ENCODE peak calls at places on chromosomes 7 and 10, in six cellular contexts. F is amniotic stem cell, G is ELF-1, B is LHCN-M2, U is endothelial cell, S is H1. I is an unnamed sample.

GRCh38 chr7:133436014-133436428 is 183.1 kb downstream of the EXOC4 start:
- DNase-seq in F (peak), U (no peak), G (no peak), S (no peak), B (peak), I (no peak)

GRCh38 chr7:116809636-116810266 is 52.6 kb upstream of the CAPZA2 start:
- DNase-seq in F (peak), G (no peak), S (no peak), U (peak), B (peak), I (no peak)

GRCh38 chr10:88347022-88347421 is 236.1 kb downstream of the RNLS start:
- DNase-seq in G (peak), U (no peak), S (no peak), F (no peak), B (no peak), I (no peak)

GRCh38 chr7:148503900-148504487 is 86.6 kb upstream of the C7orf33 start:
- DNase-seq in G (no peak), U (no peak), F (no peak), B (peak), S (no peak), I (no peak)

GRCh38 chr10:111261066-111261465 is 184.2 kb downstream of the ADRA2A start:
- DNase-seq in B (no peak), F (no peak), S (no peak), U (no peak), G (no peak), I (no peak)

GRCh38 chr10:43125881-43126731 is 12.1 kb upstream of the CSGALNACT2 start:
- DNase-seq in G (no peak), S (peak), F (no peak), B (no peak), U (peak), I (no peak)

GRCh38 chr7:47720141-47720906 is 138.4 kb upstream of the TNS3 start:
- DNase-seq in G (no peak), S (no peak), U (no peak), F (no peak), B (no peak), I (peak)

GRCh38 chr10:88895252-88895651 is 15.2 kb downstream of the STAMBPL1 start:
- DNase-seq in G (no peak), B (no peak), S (no peak), F (no peak), U (no peak), I (no peak)

GRCh38 chr7:159022238-159022993 is 122.3 kb downstream of the VIPR2 start:
- DNase-seq in G (no peak), B (no peak), F (no peak), S (no peak), U (no peak), I (no peak)

GRCh38 chr7:99120503-99120902 is 23.4 kb downstream of the SMURF1 start:
- DNase-seq in U (no peak), B (peak), F (no peak), S (no peak), G (no peak), I (no peak)

GRCh38 chr10:129621062-129621461 is 154.0 kb downstream of the MGMT start:
- DNase-seq in B (no peak), S (no peak), F (no peak), U (no peak), G (no peak), I (no peak)

GRCh38 chr7:80869821-80870751 is 48.8 kb downstream of the SEMA3C start:
- DNase-seq in S (no peak), G (no peak), B (no peak), U (no peak), F (no peak), I (no peak)

GRCh38 chr10:63605568-63605967 is 84.4 kb downstream of the REEP3 start:
- DNase-seq in S (no peak), U (no peak), G (no peak), B (peak), F (no peak), I (no peak)

GRCh38 chr7:149878523-149878921 is 4.8 kb downstream of the ATP6V0E2 start:
- DNase-seq in G (peak), U (no peak), F (no peak), S (no peak), B (no peak), I (no peak)

GRCh38 chr7:4745971-4746919 is 29.2 kb upstream of the AP5Z1 start:
- DNase-seq in F (peak), G (no peak), S (no peak), B (peak), U (no peak), I (no peak)

GRCh38 chr7:142299226-142299625 is 41.4 kb upstream of the PRSS58 start:
- DNase-seq in F (no peak), G (no peak), U (no peak), B (no peak), S (no peak), I (no peak)

GRCh38 chr10:549391-549790 is 140.1 kb downstream of the DIP2C start:
- DNase-seq in U (no peak), G (no peak), S (no peak), F (no peak), B (no peak), I (no peak)

GRCh38 chr10:11604742-11605650 is 6.5 kb downstream of the USP6NL start:
- DNase-seq in F (no peak), S (no peak), G (no peak), U (no peak), B (no peak), I (no peak)

GRCh38 chr7:12490941-12491340 is 79.6 kb upstream of the SCIN start:
- DNase-seq in F (no peak), G (no peak), B (no peak), U (no peak), S (no peak), I (no peak)

GRCh38 chr7:158786898-158787297 is 42.4 kb downstream of the ESYT2 start:
- DNase-seq in G (no peak), S (no peak), U (no peak), F (no peak), B (no peak), I (no peak)

GRCh38 chr7:100544949-100545635 is 6.1 kb downstream of the AGFG2 start:
- DNase-seq in U (no peak), F (no peak), S (no peak), B (peak), G (no peak), I (no peak)

GRCh38 chr7:151987748-151988529 is 31.7 kb downstream of the GALNTL5 start:
- DNase-seq in S (no peak), G (peak), F (no peak), U (no peak), B (no peak), I (no peak)

GRCh38 chr7:28237368-28237767 is 56.8 kb upstream of the JAZF1 start:
- DNase-seq in B (no peak), F (no peak), G (no peak), S (no peak), U (no peak), I (no peak)

GRCh38 chr10:113716109-113717010 is 35.1 kb upstream of the PLEKHS1 start:
- DNase-seq in G (no peak), U (no peak), F (no peak), S (no peak), B (no peak), I (no peak)

GRCh38 chr10:131337656-131338055 is 26.1 kb upstream of the TCERG1L start:
- DNase-seq in F (no peak), B (no peak), U (no peak), G (no peak), S (no peak), I (no peak)

GRCh38 chr7:13848576-13849527 is 140.6 kb downstream of the ETV1 start:
- DNase-seq in G (no peak), S (no peak), B (no peak), U (no peak), F (no peak), I (no peak)

GRCh38 chr7:80635533-80635932 is 2.9 kb upstream of the CD36 start:
- DNase-seq in B (no peak), U (no peak), G (no peak), F (no peak), S (no peak), I (no peak)

GRCh38 chr7:158772916-158773315 is 56.4 kb downstream of the ESYT2 start:
- DNase-seq in S (peak), G (no peak), U (no peak), B (no peak), F (no peak), I (no peak)

GRCh38 chr7:74502216-74502891 is 48.6 kb downstream of the GTF2IRD1 start:
- DNase-seq in B (peak), F (no peak), U (no peak), G (no peak), S (no peak), I (peak)